ENCODE peak calls at places on chromosomes 13 and 19, in eight cellular contexts. J, X, A, R, Q, V, U and G are unnamed samples.

GRCh38 chr13:29471551-29471950 is 123.9 kb downstream of the SLC7A1 start:
- DNase-seq in J (no peak), X (no peak), A (no peak), R (no peak), Q (no peak), V (no peak), U (no peak), G (no peak)

GRCh38 chr13:49914947-49915346 is 21.2 kb downstream of the SPRYD7 start:
- DNase-seq in J (no peak), X (no peak), A (no peak), R (no peak), Q (no peak), V (no peak), U (no peak), G (no peak)

GRCh38 chr13:44298314-44298713 is 75.3 kb upstream of the SERP2 start:
- DNase-seq in J (no peak), X (peak; percentile 84), A (peak; percentile 58), R (no peak), Q (no peak), V (peak; percentile 53), U (peak; percentile 35), G (peak; percentile 44)

GRCh38 chr19:10617409-10618121 is 7.8 kb upstream of the SLC44A2 start:
- DNase-seq in J (no peak), X (peak; percentile 92), A (peak; percentile 89), R (no peak), Q (no peak), V (peak; percentile 87), U (peak; percentile 89), G (peak; percentile 98)

GRCh38 chr13:99174533-99175100 is 26.0 kb upstream of the UBAC2 start:
- DNase-seq in J (no peak), X (no peak), A (no peak), R (no peak), Q (no peak), V (no peak), U (no peak), G (no peak)

GRCh38 chr13:79791471-79792042 is 310.6 kb downstream of the NDFIP2 start:
- DNase-seq in J (no peak), X (no peak), A (no peak), R (no peak), Q (no peak), V (no peak), U (no peak), G (no peak)

GRCh38 chr13:32917504-32917903 is 98.7 kb upstream of the KL start:
- DNase-seq in J (no peak), X (peak; percentile 57), A (peak; percentile 66), R (no peak), Q (no peak), V (peak; percentile 52), U (peak; percentile 32), G (no peak)

GRCh38 chr19:5093953-5094718 is 125.2 kb downstream of the KDM4B start:
- DNase-seq in J (no peak), X (no peak), A (no peak), R (no peak), Q (no peak), V (no peak), U (no peak), G (no peak)

GRCh38 chr13:62799038-62799535 is 1383.4 kb upstream of the PCDH20 start:
- DNase-seq in J (no peak), X (no peak), A (no peak), R (no peak), Q (no peak), V (no peak), U (no peak), G (no peak)

GRCh38 chr19:38647966-38648788 is 728 bp downstream of the ACTN4 start:
- DNase-seq in J (no peak), X (no peak), A (no peak), R (no peak), Q (no peak), V (no peak), U (no peak), G (no peak)

GRCh38 chr13:110137677-110138008 is 169.3 kb downstream of the COL4A1 start:
- DNase-seq in J (peak; percentile 88), X (peak; percentile 58), A (no peak), R (peak; percentile 75), Q (peak; percentile 59), V (peak; percentile 37), U (no peak), G (no peak)

GRCh38 chr19:52307275-52307674 is 10.3 kb downstream of the ZNF480 start:
- DNase-seq in J (no peak), X (no peak), A (peak; percentile 38), R (no peak), Q (no peak), V (peak; percentile 39), U (peak; percentile 19), G (peak; percentile 41)

GRCh38 chr13:40149611-40150283 is 494.3 kb downstream of the COG6 start:
- DNase-seq in J (no peak), X (peak; percentile 48), A (peak; percentile 91), R (peak; percentile 40), Q (no peak), V (peak; percentile 89), U (peak; percentile 53), G (no peak)

GRCh38 chr13:23979361-23980159 is 82.3 kb upstream of the C1QTNF9B start:
- DNase-seq in J (peak; percentile 47), X (peak; percentile 66), A (peak; percentile 93), R (peak; percentile 87), Q (peak; percentile 80), V (peak; percentile 91), U (peak; percentile 82), G (peak; percentile 46)

GRCh38 chr13:110304256-110304655 is 2.7 kb downstream of the COL4A1 start:
- DNase-seq in J (no peak), X (no peak), A (peak; percentile 55), R (no peak), Q (no peak), V (no peak), U (peak; percentile 70), G (no peak)

GRCh38 chr19:32208060-32208459 is 137.3 kb upstream of the ZNF507 start:
- DNase-seq in J (no peak), X (no peak), A (no peak), R (no peak), Q (no peak), V (no peak), U (no peak), G (no peak)

GRCh38 chr13:50274181-50274580 is 258.9 kb downstream of the KCNRG start:
- DNase-seq in J (no peak), X (no peak), A (no peak), R (no peak), Q (no peak), V (no peak), U (no peak), G (no peak)

GRCh38 chr19:38076337-38076736 is 147.7 kb downstream of the DPF1 start:
- DNase-seq in J (no peak), X (no peak), A (no peak), R (no peak), Q (no peak), V (no peak), U (no peak), G (no peak)

GRCh38 chr13:113598081-113598410 is 13.5 kb downstream of the TFDP1 start:
- DNase-seq in J (no peak), X (no peak), A (no peak), R (no peak), Q (no peak), V (no peak), U (no peak), G (no peak)

GRCh38 chr13:47146991-47147783 is 250.3 kb upstream of the HTR2A start:
- DNase-seq in J (peak; percentile 72), X (no peak), A (no peak), R (no peak), Q (no peak), V (no peak), U (no peak), G (no peak)

GRCh38 chr19:50835103-50835784 is 1.9 kb upstream of the KLK15 start:
- DNase-seq in J (no peak), X (no peak), A (peak; percentile 5), R (no peak), Q (no peak), V (no peak), U (no peak), G (no peak)

DNA sequence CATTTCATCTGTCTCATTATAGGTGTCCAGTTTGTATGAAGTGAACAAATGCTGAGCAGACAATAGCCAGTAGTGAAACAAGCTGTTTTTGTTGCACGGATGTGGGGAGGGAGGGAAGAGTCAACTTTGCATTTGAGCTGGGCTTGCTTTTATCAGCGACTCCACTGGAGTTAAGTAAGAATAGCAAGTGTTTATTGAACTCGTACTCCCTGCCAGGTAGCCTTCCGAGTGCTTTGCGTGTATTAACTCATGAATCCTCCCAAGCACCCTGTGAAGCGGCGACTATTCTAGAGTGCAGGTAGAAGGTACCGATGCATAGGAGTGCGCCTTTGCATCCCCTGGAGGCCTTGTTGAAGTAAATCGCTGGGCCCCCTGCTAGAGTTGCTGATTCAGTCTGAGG is 4.7 kb upstream of the ZNF444 start:
- DNase-seq in J (peak; percentile 80), X (no peak), A (no peak), R (no peak), Q (no peak), V (no peak), U (no peak), G (no peak)
- TF ChIP-seq CTCF in J (no peak), X (no peak), A (no peak), R (no peak), Q (no peak), V (no peak), U (no peak), G (no peak)

DNA sequence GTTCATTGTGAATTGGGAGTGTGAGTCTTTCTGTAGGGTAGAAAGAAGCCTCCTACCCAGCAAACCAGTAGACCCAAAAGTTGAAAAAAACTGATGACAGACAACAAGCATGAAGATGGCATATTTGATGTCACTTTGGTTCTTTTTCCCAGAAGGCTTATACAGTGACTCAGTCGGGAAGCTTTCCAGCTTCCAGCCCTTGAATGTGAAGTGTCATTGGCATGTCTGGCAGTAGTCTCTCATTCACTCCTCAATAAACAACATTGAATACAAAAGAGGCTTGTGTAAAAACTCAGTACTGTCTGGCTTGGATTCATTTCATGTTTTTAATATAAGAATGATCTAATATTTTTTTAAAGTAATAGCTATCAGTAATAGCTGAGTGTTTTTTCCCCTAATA is 68.7 kb downstream of the IPO5 start:
- DNase-seq in J (no peak), X (peak; percentile 78), A (peak; percentile 90), R (no peak), Q (no peak), V (peak; percentile 84), U (peak; percentile 93), G (no peak)
- H3K27ac ChIP-seq in J (no peak overlapping the region), X (peak overlapping the region; percentile 26), A (no peak overlapping the region), R (no peak overlapping the region), Q (no peak overlapping the region), V (peak overlapping the region; percentile 75), U (no peak overlapping the region), G (no peak overlapping the region)

DNA sequence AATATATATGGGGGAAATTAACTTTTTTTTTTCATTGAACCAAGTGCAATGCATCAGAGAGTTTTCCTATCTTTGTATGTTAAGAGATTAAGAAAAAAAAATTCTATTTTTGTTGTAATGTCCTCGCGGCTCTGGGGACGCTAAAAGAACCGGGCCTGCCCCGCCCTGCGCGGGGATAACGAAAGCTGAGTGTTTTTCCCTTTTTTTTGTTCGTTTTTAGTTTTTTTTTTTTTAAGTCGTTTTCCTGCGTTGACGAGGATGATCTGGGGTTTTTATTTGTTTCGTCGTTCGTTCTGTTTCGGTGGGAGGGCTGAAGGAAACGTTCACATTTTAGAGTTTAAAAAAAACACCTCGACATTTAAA is 5.7 kb downstream of the LYL1 start:
- DNase-seq in J (no peak), X (no peak), A (no peak), R (no peak), Q (peak; percentile 19), V (no peak), U (no peak), G (no peak)
- H3K4me1 ChIP-seq in J (peaks cover 26% of the 10 kb centered on the region), X (peaks cover 11% of the 10 kb centered on the region), A (peaks cover 2% of the 10 kb centered on the region), R (peaks cover 88% of the 10 kb centered on the region), Q (peaks cover 2% of the 10 kb centered on the region), V (peaks cover 24% of the 10 kb centered on the region), U (peaks cover 2% of the 10 kb centered on the region), G (no peaks in the 10 kb centered on the region)

GRCh38 chr19:48738557-48739399 is 1.6 kb downstream of the RASIP1 start:
- DNase-seq in J (peak; percentile 26), X (peak; percentile 87), A (peak; percentile 71), R (peak; percentile 96), Q (peak; percentile 98), V (peak; percentile 47), U (peak; percentile 65), G (no peak)
- TF ChIP-seq CTCF in J (no peak), X (peak; percentile 27), A (no peak), R (peak; percentile 24), Q (peak; percentile 65), V (no peak), U (peak; percentile 44), G (peak; percentile 85)